ENCODE peak calls at places on chromosomes 6 and 20, in four cellular contexts. Z is NAMALWA; Y is CD8-positive, alpha-beta T cell; B is stimulated activated CD8-positive, alpha-beta memory T cell treated with anti-CD3 and anti-CD28 coated beads, Interleukin-15, amount 100 ng/mL, for 48 hours. Q is an unnamed sample.

GRCh38 chr6:112014483-112014882 is 39.4 kb upstream of the CCN6 start:
- DNase-seq in Y (no peak), Z (no peak), B (no peak), Q (no peak)

GRCh38 chr6:79421707-79422484 is 115.3 kb downstream of the LCA5 start:
- DNase-seq in Z (peak; percentile 25), B (no peak), Y (no peak), Q (no peak)

GRCh38 chr6:17585766-17586502 is 14.2 kb upstream of the FAM8A1 start:
- DNase-seq in B (no peak), Y (no peak), Z (peak; percentile 50), Q (no peak)

GRCh38 chr6:107692351-107692750 is 131.8 kb downstream of the SCML4 start:
- DNase-seq in Y (no peak), B (no peak), Z (no peak), Q (no peak)

GRCh38 chr6:1610497-1611321 is 994 bp downstream of the FOXC1 start:
- DNase-seq in Z (no peak), Y (no peak), B (no peak), Q (no peak)

GRCh38 chr6:24430086-24430485 is 27.4 kb downstream of the MRS2 start:
- DNase-seq in Z (no peak), B (no peak), Y (no peak), Q (no peak)

GRCh38 chr6:166494757-166495486 is 91.6 kb downstream of the RAMACL start:
- DNase-seq in Z (no peak), B (peak; percentile 44), Y (no peak), Q (no peak)

GRCh38 chr20:38658879-38659612 is 57.4 kb downstream of the ARHGAP40 start:
- DNase-seq in B (no peak), Y (peak; percentile 42), Z (peak; percentile 45), Q (peak; percentile 12)

GRCh38 chr20:31967830-31968249 is at the start of gene XKR7:
- DNase-seq in Y (no peak), B (no peak), Z (no peak), Q (no peak)

GRCh38 chr6:25006565-25007001 is 70.8 kb upstream of the RIPOR2 start:
- DNase-seq in B (no peak), Z (peak; percentile 36), Y (peak; percentile 29), Q (peak; percentile 26)

GRCh38 chr6:63272397-63272796 is 47.4 kb downstream of the LGSN start:
- DNase-seq in Y (no peak), B (no peak), Z (peak; percentile 52), Q (no peak)

GRCh38 chr20:48823960-48824497 is 3.8 kb downstream of the PREX1 start:
- DNase-seq in B (peak; percentile 65), Z (no peak), Y (peak; percentile 59), Q (peak; percentile 32)

GRCh38 chr6:85092224-85092623 is 327.8 kb upstream of the TBX18 start:
- DNase-seq in Z (no peak), B (no peak), Y (no peak), Q (no peak)

GRCh38 chr20:4256886-4257285 is 241.5 kb upstream of the RNF24 start:
- DNase-seq in B (no peak), Z (no peak), Y (no peak), Q (no peak)

GRCh38 chr20:38804682-38805501 is 605 bp upstream of the PPP1R16B start:
- DNase-seq in Z (peak; percentile 76), B (peak; percentile 74), Y (peak; percentile 77), Q (peak; percentile 70)

GRCh38 chr20:10453241-10453640 is 18.1 kb downstream of the SLX4IP start:
- DNase-seq in B (no peak), Y (no peak), Z (peak; percentile 66), Q (peak; percentile 7)

GRCh38 chr6:56833873-56834272 is 121.0 kb upstream of the BEND6 start:
- DNase-seq in Z (no peak), B (no peak), Y (no peak), Q (no peak)

GRCh38 chr6:3784423-3784822 is 32.9 kb upstream of the PXDC1 start:
- DNase-seq in Z (no peak), Y (no peak), B (no peak), Q (no peak)

GRCh38 chr20:46317685-46318177 is 9.4 kb upstream of the CDH22 start:
- DNase-seq in B (no peak), Y (no peak), Z (no peak), Q (no peak)

GRCh38 chr20:21739682-21740081 is 34.2 kb downstream of the PAX1 start:
- DNase-seq in B (no peak), Y (no peak), Z (no peak), Q (no peak)

GRCh38 chr6:169145476-169145875 is 108.2 kb downstream of the THBS2 start:
- DNase-seq in B (no peak), Y (no peak), Z (no peak), Q (no peak)

GRCh38 chr6:68716605-68717004 is 81.5 kb downstream of the ADGRB3 start:
- DNase-seq in Y (no peak), Z (no peak), B (no peak), Q (no peak)

GRCh38 chr6:24052632-24053031 is 73.4 kb upstream of the NRSN1 start:
- DNase-seq in B (no peak), Z (no peak), Y (no peak), Q (no peak)

GRCh38 chr20:4469910-4470309 is 251.8 kb upstream of the PRND start:
- DNase-seq in B (no peak), Y (no peak), Z (no peak), Q (no peak)

GRCh38 chr6:38248500-38249234 is 391.1 kb downstream of the BTBD9 start:
- DNase-seq in Y (no peak), B (no peak), Z (no peak), Q (no peak)

GRCh38 chr20:43766917-43767316 is 40.1 kb upstream of the GTSF1L start:
- DNase-seq in Z (no peak), Y (no peak), B (no peak), Q (no peak)

GRCh38 chr6:30744054-30744805 is at the start of gene IER3:
- DNase-seq in B (peak; percentile 82), Y (peak; percentile 64), Z (peak; percentile 75), Q (peak; percentile 60)

GRCh38 chr6:138246650-138247440 is 28.6 kb upstream of the PBOV1 start:
- DNase-seq in B (no peak), Y (no peak), Z (no peak), Q (no peak)

GRCh38 chr20:11522359-11522758 is 395.3 kb upstream of the BTBD3 start:
- DNase-seq in B (no peak), Z (no peak), Y (no peak), Q (no peak)

GRCh38 chr6:34235605-34236422 is 859 bp upstream of the HMGA1 start:
- DNase-seq in Y (peak; percentile 73), Z (peak; percentile 70), B (no peak), Q (peak; percentile 59)

GRCh38 chr20:17867546-17867945 is 101.0 kb downstream of the SNX5 start:
- DNase-seq in Y (no peak), Z (no peak), B (no peak), Q (no peak)

GRCh38 chr20:20369353-20370086 is 1.6 kb downstream of the INSM1 start:
- DNase-seq in B (no peak), Y (no peak), Z (no peak), Q (no peak)

GRCh38 chr6:109979033-109979921 is 1.2 kb downstream of the GPR6 start:
- DNase-seq in Z (no peak), Y (no peak), B (no peak), Q (no peak)

GRCh38 chr6:30361661-30362060 is 16.7 kb downstream of the RPP21 start:
- DNase-seq in Y (no peak), B (no peak), Z (no peak), Q (no peak)

GRCh38 chr6:5050009-5050408 is 35.1 kb upstream of the PPP1R3G start:
- DNase-seq in Y (no peak), B (no peak), Z (peak; percentile 27), Q (no peak)

Q was measured in activated effector memory CD4-positive, alpha-beta T cell treated with Interleukin-2 at 50 U/mL for 16 hours.